ENCODE peak calls at places on chromosomes 11 and 22, in seven cellular contexts. One of them, this sample, is unnamed.

GRCh38 chr11:126790550-126790981 is 210.0 kb downstream of the KIRREL3 start:
- DNase-seq in colonic mucosa: no peak
- DNase-seq in SJSA1: peak
- DNase-seq in GM03348: peak
- DNase-seq in endothelial cell: no peak
- DNase-seq in HFF-Myc: peak
- DNase-seq in HTR-8/SVneo: peak
- DNase-seq in this sample: no peak

GRCh38 chr11:107337917-107338316 is 119.7 kb downstream of the CWF19L2 start:
- DNase-seq in colonic mucosa: no peak
- DNase-seq in SJSA1: no peak
- DNase-seq in GM03348: no peak
- DNase-seq in endothelial cell: no peak
- DNase-seq in HFF-Myc: no peak
- DNase-seq in HTR-8/SVneo: no peak
- DNase-seq in this sample: no peak

GRCh38 chr22:31945478-31945815 is 1.1 kb downstream of the YWHAH start:
- DNase-seq in colonic mucosa: peak
- DNase-seq in SJSA1: no peak
- DNase-seq in GM03348: no peak
- DNase-seq in endothelial cell: no peak
- DNase-seq in HFF-Myc: no peak
- DNase-seq in HTR-8/SVneo: no peak
- DNase-seq in this sample: no peak

GRCh38 chr11:6615882-6616585 is 3.2 kb downstream of the TPP1 start:
- DNase-seq in colonic mucosa: no peak
- DNase-seq in SJSA1: no peak
- DNase-seq in GM03348: no peak
- DNase-seq in endothelial cell: no peak
- DNase-seq in HFF-Myc: no peak
- DNase-seq in HTR-8/SVneo: no peak
- DNase-seq in this sample: no peak

GRCh38 chr11:2377511-2378443 is 667 bp downstream of the CD81 start:
- DNase-seq in colonic mucosa: peak
- DNase-seq in SJSA1: peak
- DNase-seq in GM03348: peak
- DNase-seq in endothelial cell: peak
- DNase-seq in HFF-Myc: no peak
- DNase-seq in HTR-8/SVneo: peak
- DNase-seq in this sample: peak

GRCh38 chr11:75298191-75298590 is 53.3 kb downstream of the ARRB1 start:
- DNase-seq in colonic mucosa: no peak
- DNase-seq in SJSA1: no peak
- DNase-seq in GM03348: no peak
- DNase-seq in endothelial cell: no peak
- DNase-seq in HFF-Myc: no peak
- DNase-seq in HTR-8/SVneo: no peak
- DNase-seq in this sample: no peak

GRCh38 chr11:44443836-44444769 is 121.4 kb upstream of the CD82 start:
- DNase-seq in colonic mucosa: no peak
- DNase-seq in SJSA1: no peak
- DNase-seq in GM03348: no peak
- DNase-seq in endothelial cell: no peak
- DNase-seq in HFF-Myc: no peak
- DNase-seq in HTR-8/SVneo: no peak
- DNase-seq in this sample: peak

GRCh38 chr11:111561801-111562325 is 21.3 kb downstream of the LAYN start:
- DNase-seq in colonic mucosa: no peak
- DNase-seq in SJSA1: peak
- DNase-seq in GM03348: peak
- DNase-seq in endothelial cell: no peak
- DNase-seq in HFF-Myc: peak
- DNase-seq in HTR-8/SVneo: peak
- DNase-seq in this sample: no peak

GRCh38 chr11:115290479-115291390 is 213.5 kb downstream of the CADM1 start:
- DNase-seq in colonic mucosa: no peak
- DNase-seq in SJSA1: no peak
- DNase-seq in GM03348: no peak
- DNase-seq in endothelial cell: peak
- DNase-seq in HFF-Myc: no peak
- DNase-seq in HTR-8/SVneo: no peak
- DNase-seq in this sample: no peak

This sample was measured in SJCRH30.